ENCODE peak calls at places on chromosomes 13 and 19, in nine cellular contexts. I is hepatocyte, U is GM23338, S is neural progenitor cell, K is PC-3, O is SK-N-SH, N is OCI-LY7, X is HCT116, J is MM.1S. E is an unnamed sample.

GRCh38 chr19:41405776-41406175 is 8.2 kb downstream of the BCKDHA start:
- DNase-seq in I (no peak), S (no peak), X (no peak), K (no peak), O (no peak), J (no peak), N (no peak), U (no peak), E (no peak)

GRCh38 chr13:44732503-44733098 is 156.5 kb upstream of the TSC22D1 start:
- DNase-seq in I (peak), X (no peak), S (no peak), U (peak), N (no peak), J (no peak), O (no peak), K (no peak), E (no peak)

GRCh38 chr13:89407357-89407756 is 1736.2 kb downstream of the SLITRK5 start:
- DNase-seq in O (no peak), U (no peak), J (no peak), K (peak), X (no peak), S (no peak), I (no peak), N (no peak), E (no peak)

GRCh38 chr13:93496985-93497673 is 270.5 kb downstream of the GPC6 start:
- DNase-seq in O (peak), N (no peak), X (no peak), S (peak), J (no peak), K (no peak), U (no peak), I (peak), E (peak)

GRCh38 chr19:8595651-8596050 is 14.9 kb downstream of the ADAMTS10 start:
- DNase-seq in O (no peak), S (no peak), N (no peak), J (no peak), U (no peak), K (no peak), I (no peak), X (no peak), E (no peak)

GRCh38 chr13:96751089-96751488 is 243.2 kb downstream of the OXGR1 start:
- DNase-seq in K (no peak), X (no peak), J (no peak), S (no peak), U (no peak), I (no peak), O (no peak), N (no peak), E (no peak)

GRCh38 chr13:49646688-49647087 is 18.4 kb downstream of the ARL11 start:
- DNase-seq in U (no peak), K (no peak), J (no peak), X (no peak), I (no peak), S (no peak), N (no peak), O (no peak), E (no peak)

GRCh38 chr13:113897161-113897560 is 33.3 kb upstream of the GAS6 start:
- DNase-seq in O (no peak), S (no peak), U (no peak), J (peak), X (no peak), N (no peak), I (no peak), K (peak), E (peak)

GRCh38 chr13:20714161-20714560 is 10.7 kb downstream of the IL17D start:
- DNase-seq in J (no peak), I (no peak), X (no peak), S (no peak), K (no peak), U (no peak), N (no peak), O (no peak), E (peak)

GRCh38 chr13:59425211-59425721 is 738.5 kb downstream of the DIAPH3 start:
- DNase-seq in U (no peak), O (no peak), K (no peak), J (no peak), N (no peak), I (no peak), S (no peak), X (no peak), E (peak)

GRCh38 chr19:24029941-24030636 is 56.9 kb upstream of the ZNF254 start:
- DNase-seq in S (no peak), N (peak), O (no peak), J (no peak), U (peak), I (no peak), K (no peak), X (no peak), E (no peak)

GRCh38 chr19:55231391-55232283 is 3.1 kb upstream of the TMEM86B start:
- DNase-seq in O (no peak), I (no peak), J (no peak), S (no peak), U (no peak), K (no peak), X (no peak), N (no peak), E (no peak)

GRCh38 chr13:98653471-98653985 is 76.6 kb upstream of the STK24 start:
- DNase-seq in N (peak), K (peak), O (peak), U (peak), X (peak), J (peak), S (peak), I (peak), E (peak)

GRCh38 chr13:32969516-32969941 is 46.7 kb upstream of the KL start:
- DNase-seq in J (no peak), K (no peak), N (no peak), X (no peak), U (no peak), I (peak), S (no peak), O (no peak), E (peak)

GRCh38 chr13:42007844-42008243 is 40.6 kb upstream of the DGKH start:
- DNase-seq in N (no peak), J (no peak), O (no peak), S (no peak), I (no peak), U (no peak), K (peak), X (no peak), E (peak)

GRCh38 chr19:8352134-8352827 is 9.2 kb upstream of the KANK3 start:
- DNase-seq in X (no peak), U (peak), K (no peak), N (no peak), S (peak), I (no peak), O (no peak), J (no peak), E (peak)

GRCh38 chr19:17302391-17303166 is 646 bp downstream of the ABHD8 start:
- DNase-seq in I (no peak), S (peak), N (peak), J (no peak), K (peak), U (peak), O (no peak), X (no peak), E (no peak)

GRCh38 chr13:99066219-99066618 is 88.4 kb upstream of the DOCK9 start:
- DNase-seq in S (no peak), N (no peak), X (no peak), J (peak), U (no peak), I (no peak), O (no peak), K (no peak), E (no peak)

GRCh38 chr13:65966991-65967451 is 1263.1 kb downstream of the PCDH9 start:
- DNase-seq in I (peak), U (peak), O (peak), K (peak), X (peak), S (peak), N (peak), J (no peak), E (peak)

GRCh38 chr13:98386632-98387031 is 190.3 kb downstream of the STK24 start:
- DNase-seq in S (no peak), U (no peak), O (peak), J (no peak), I (peak), K (no peak), N (no peak), X (no peak), E (no peak)

GRCh38 chr13:33172400-33172799 is 113.2 kb downstream of the STARD13 start:
- DNase-seq in S (no peak), X (no peak), J (no peak), I (no peak), U (no peak), O (no peak), N (no peak), K (no peak), E (no peak)

GRCh38 chr19:17985037-17985818 is 18.3 kb downstream of the KCNN1 start:
- DNase-seq in U (peak), I (peak), O (no peak), K (no peak), X (peak), N (no peak), J (no peak), S (no peak), E (peak)

GRCh38 chr13:46307554-46307953 is 79.5 kb downstream of the RUBCNL start:
- DNase-seq in J (no peak), I (no peak), X (no peak), O (no peak), N (no peak), K (no peak), U (no peak), S (no peak), E (peak)

GRCh38 chr13:58313219-58313618 is 681.7 kb downstream of the PCDH17 start:
- DNase-seq in U (no peak), N (peak), I (no peak), X (no peak), S (no peak), J (no peak), K (no peak), O (no peak), E (no peak)

GRCh38 chr13:78102121-78102677 is 183.6 kb upstream of the EDNRB start:
- DNase-seq in N (no peak), O (no peak), J (peak), K (peak), I (no peak), X (no peak), U (no peak), S (no peak), E (peak)

GRCh38 chr13:84050551-84050950 is 168.3 kb upstream of the SLITRK1 start:
- DNase-seq in S (no peak), I (no peak), N (no peak), K (peak), X (no peak), O (no peak), J (no peak), U (no peak), E (no peak)

GRCh38 chr13:108827637-108828036 is 198.2 kb downstream of the MYO16 start:
- DNase-seq in K (no peak), O (peak), J (no peak), X (no peak), S (no peak), U (no peak), I (no peak), N (no peak), E (no peak)

GRCh38 chr13:20206836-20207235 is 14.1 kb upstream of the GJB2 start:
- DNase-seq in I (no peak), K (no peak), J (no peak), O (no peak), N (no peak), U (no peak), S (no peak), X (no peak), E (no peak)

GRCh38 chr19:34428549-34429285 is 536 bp downstream of the UBA2 start:
- DNase-seq in J (peak), I (peak), S (peak), U (peak), K (peak), N (peak), X (no peak), O (peak), E (peak)

GRCh38 chr13:51324714-51325440 is 14.6 kb upstream of the SERPINE3 start:
- DNase-seq in S (peak), I (no peak), N (no peak), J (no peak), U (peak), X (no peak), O (no peak), K (no peak), E (no peak)

GRCh38 chr19:9917322-9917721 is 19.0 kb downstream of the OLFM2 start:
- DNase-seq in I (peak), J (no peak), N (peak), U (peak), X (peak), K (peak), O (peak), S (peak), E (peak)

GRCh38 chr13:94620286-94620896 is 18.7 kb downstream of the GPR180 start:
- DNase-seq in X (peak), K (peak), J (peak), S (peak), U (peak), N (peak), I (peak), O (peak), E (peak)

GRCh38 chr19:30307191-30307974 is 64.8 kb upstream of the ZNF536 start:
- DNase-seq in K (no peak), X (no peak), U (no peak), O (no peak), I (no peak), J (no peak), S (no peak), N (no peak), E (no peak)

GRCh38 chr19:18489627-18490184 is 32.2 kb downstream of the ELL start:
- DNase-seq in K (no peak), I (no peak), X (no peak), J (no peak), O (no peak), S (no peak), U (no peak), N (no peak), E (no peak)

GRCh38 chr13:35500071-35500595 is 23.6 kb upstream of the MAB21L1 start:
- DNase-seq in K (no peak), O (no peak), J (no peak), I (no peak), S (peak), N (no peak), U (no peak), X (no peak), E (no peak)

GRCh38 chr13:72132065-72132464 is 265.1 kb upstream of the DACH1 start:
- DNase-seq in N (no peak), S (no peak), O (no peak), I (no peak), J (no peak), U (no peak), K (no peak), X (no peak), E (no peak)

GRCh38 chr19:2290441-2291184 is 8.6 kb upstream of the PEAK3 start:
- DNase-seq in S (peak), N (no peak), X (no peak), U (peak), O (no peak), J (no peak), K (no peak), I (no peak), E (peak)
- H3K4me3 ChIP-seq in S (peak), N (peak), X (no peak), U (peak), O (no peak), J (peak), K (peak), I (no peak), E (peak)

GRCh38 chr19:49058592-49058991 is 1.0 kb upstream of the CGB7 start:
- DNase-seq in I (no peak), S (peak), K (no peak), X (no peak), O (peak), J (no peak), N (peak), U (no peak), E (peak)
- TF ChIP-seq EZH2phosphoT487 in I (no peak), S (no peak), K (no peak), X (no peak), O (no peak), J (no peak), N (no peak), U (no peak), E (no peak)

DNA sequence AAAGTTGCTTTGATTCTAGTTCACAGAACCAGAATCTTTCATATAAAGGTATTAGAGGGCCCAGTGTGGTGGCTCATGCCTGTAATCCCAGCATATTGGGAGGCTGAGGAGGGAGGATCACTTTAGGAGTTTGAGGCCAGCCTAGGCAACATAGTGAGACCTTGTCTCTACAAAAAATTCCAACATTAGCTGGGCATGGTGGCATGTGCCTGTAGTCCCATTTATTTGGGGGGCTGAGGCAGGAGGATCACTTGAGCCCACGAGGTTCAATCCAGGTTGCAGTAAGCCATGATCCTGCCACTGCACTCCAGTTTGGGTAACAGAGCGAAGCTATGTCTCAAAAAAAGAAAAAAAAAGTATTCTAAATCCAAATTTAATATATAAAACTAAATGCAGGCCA is 9.1 kb downstream of the LDLR start:
- DNase-seq in K (no peak), N (no peak), X (no peak), U (no peak), I (no peak), S (no peak), O (no peak), J (no peak), E (no peak)
- H3K4me2 ChIP-seq in K (no peak), N (no peak), X (no peak), U (no peak), I (no peak), S (no peak), O (no peak), J (no peak), E (no peak)

GRCh38 chr19:5567971-5568407 is 236 bp upstream of the TINCR start:
- DNase-seq in S (no peak), X (no peak), K (no peak), U (no peak), N (no peak), J (no peak), I (no peak), O (no peak), E (no peak)

GRCh38 chr19:5563941-5564612 is 3.7 kb downstream of the TINCR start:
- DNase-seq in X (no peak), K (peak), U (no peak), O (peak), S (no peak), N (no peak), J (no peak), I (peak), E (peak)

GRCh38 chr19:5564930-5565329 is 2.8 kb downstream of the TINCR start:
- DNase-seq in I (no peak), K (no peak), U (no peak), X (no peak), S (no peak), J (no peak), O (peak), N (no peak), E (no peak)

GRCh38 chr19:5571777-5572176 is 4.0 kb upstream of the TINCR start:
- DNase-seq in I (no peak), J (no peak), U (no peak), X (no peak), O (no peak), K (no peak), S (no peak), N (no peak), E (no peak)

GRCh38 chr19:5567360-5567970 is at the start of gene TINCR:
- DNase-seq in S (peak), I (peak), U (peak), K (no peak), N (no peak), O (peak), X (no peak), J (no peak), E (no peak)
- H3K4me3 ChIP-seq in S (peak), I (no peak), U (peak), K (peak), N (no peak), O (no peak), X (peak), J (no peak), E (no peak)

GRCh38 chr19:3575260-3575741 is 2.6 kb downstream of the HMG20B start:
- DNase-seq in S (peak), I (no peak), O (peak), K (no peak), N (no peak), X (no peak), U (peak), J (no peak), E (no peak)
- TF ChIP-seq EZH2phosphoT487 in S (no peak), I (no peak), O (no peak), K (no peak), N (no peak), X (no peak), U (no peak), J (no peak), E (no peak)